ENCODE peak calls at places on chromosomes 2 and 18, in seven cellular contexts. C, J, Y, L, K, B and E are unnamed samples.

GRCh38 chr18:61502472-61502871 is 169.2 kb downstream of the CDH20 start:
- DNase-seq in C (peak), J (peak), Y (peak), L (peak), K (peak), B (no peak), E (no peak)

GRCh38 chr2:113174369-113174735 is 581 bp downstream of the PSD4 start:
- DNase-seq in C (no peak), J (no peak), Y (no peak), L (no peak), K (no peak), B (no peak), E (no peak)

GRCh38 chr2:136248907-136249306 is 131.0 kb upstream of the CXCR4 start:
- DNase-seq in C (no peak), J (no peak), Y (no peak), L (no peak), K (no peak), B (no peak), E (no peak)

GRCh38 chr2:29954316-29954715 is 32.9 kb upstream of the ALK start:
- DNase-seq in C (no peak), J (no peak), Y (no peak), L (no peak), K (no peak), B (no peak), E (no peak)

GRCh38 chr2:71082402-71083252 is 14.2 kb downstream of the NAGK start:
- DNase-seq in C (no peak), J (no peak), Y (no peak), L (no peak), K (no peak), B (peak), E (no peak)

GRCh38 chr2:172710584-172711024 is 25.0 kb upstream of the RAPGEF4 start:
- DNase-seq in C (peak), J (peak), Y (peak), L (no peak), K (no peak), B (peak), E (peak)

GRCh38 chr18:79068299-79068945 is 772 bp upstream of the ATP9B start:
- DNase-seq in C (no peak), J (no peak), Y (no peak), L (no peak), K (no peak), B (peak), E (no peak)

GRCh38 chr2:37585295-37585908 is 86.0 kb downstream of the CDC42EP3 start:
- DNase-seq in C (no peak), J (no peak), Y (peak), L (no peak), K (no peak), B (no peak), E (no peak)